ENCODE peak calls at places on chromosome 3, in nine cellular contexts. One of them, this sample, is unnamed.
A peak's percentile ranks its signal among the peaks of the same experiment; 100 is the strongest.

GRCh38 chr3:119333773-119334492 is 39.8 kb downstream of the ARHGAP31 start:
- DNase-seq in choroid plexus epithelial cell: no peak
- DNase-seq in sigmoid colon: peak; percentile 68
- DNase-seq in psoas muscle: peak; percentile 63
- DNase-seq in Calu3: no peak
- DNase-seq in MCF 10A: no peak
- DNase-seq in IMR-90: no peak
- DNase-seq in BE2C: peak; percentile 13
- DNase-seq in GM12865: no peak
- DNase-seq in this sample: no peak

GRCh38 chr3:84998545-84998944 is 39.8 kb downstream of the CADM2 start:
- DNase-seq in choroid plexus epithelial cell: no peak
- DNase-seq in sigmoid colon: no peak
- DNase-seq in psoas muscle: no peak
- DNase-seq in Calu3: no peak
- DNase-seq in MCF 10A: no peak
- DNase-seq in IMR-90: no peak
- DNase-seq in BE2C: no peak
- DNase-seq in GM12865: no peak
- DNase-seq in this sample: no peak

GRCh38 chr3:37375184-37376120 is 201.1 kb upstream of the LRRFIP2 start:
- DNase-seq in choroid plexus epithelial cell: no peak
- DNase-seq in sigmoid colon: no peak
- DNase-seq in psoas muscle: no peak
- DNase-seq in Calu3: no peak
- DNase-seq in MCF 10A: no peak
- DNase-seq in IMR-90: no peak
- DNase-seq in BE2C: no peak
- DNase-seq in GM12865: no peak
- DNase-seq in this sample: no peak

GRCh38 chr3:15977089-15977488 is 179.3 kb upstream of the ANKRD28 start:
- DNase-seq in choroid plexus epithelial cell: no peak
- DNase-seq in sigmoid colon: no peak
- DNase-seq in psoas muscle: no peak
- DNase-seq in Calu3: no peak
- DNase-seq in MCF 10A: no peak
- DNase-seq in IMR-90: no peak
- DNase-seq in BE2C: no peak
- DNase-seq in GM12865: no peak
- DNase-seq in this sample: no peak

GRCh38 chr3:155190686-155191085 is 102.8 kb downstream of the STRIT1 start:
- DNase-seq in choroid plexus epithelial cell: no peak
- DNase-seq in sigmoid colon: no peak
- DNase-seq in psoas muscle: no peak
- DNase-seq in Calu3: no peak
- DNase-seq in MCF 10A: no peak
- DNase-seq in IMR-90: no peak
- DNase-seq in BE2C: no peak
- DNase-seq in GM12865: no peak
- DNase-seq in this sample: no peak

GRCh38 chr3:40801276-40801675 is 276.5 kb downstream of the ZNF621 start:
- DNase-seq in choroid plexus epithelial cell: peak; percentile 76
- DNase-seq in sigmoid colon: no peak
- DNase-seq in psoas muscle: no peak
- DNase-seq in Calu3: no peak
- DNase-seq in MCF 10A: peak; percentile 44
- DNase-seq in IMR-90: no peak
- DNase-seq in BE2C: no peak
- DNase-seq in GM12865: no peak
- DNase-seq in this sample: no peak

GRCh38 chr3:197555281-197556261 is at the start of gene BDH1:
- DNase-seq in choroid plexus epithelial cell: peak; percentile 14
- DNase-seq in sigmoid colon: no peak
- DNase-seq in psoas muscle: peak; percentile 65
- DNase-seq in Calu3: peak; percentile 72
- DNase-seq in MCF 10A: peak; percentile 41
- DNase-seq in IMR-90: no peak
- DNase-seq in BE2C: peak; percentile 76
- DNase-seq in GM12865: peak; percentile 87
- DNase-seq in this sample: no peak

GRCh38 chr3:54433846-54434245 is 311.5 kb downstream of the CACNA2D3 start:
- DNase-seq in choroid plexus epithelial cell: no peak
- DNase-seq in sigmoid colon: no peak
- DNase-seq in psoas muscle: no peak
- DNase-seq in Calu3: peak; percentile 18
- DNase-seq in MCF 10A: peak; percentile 34
- DNase-seq in IMR-90: no peak
- DNase-seq in BE2C: peak; percentile 34
- DNase-seq in GM12865: peak; percentile 3
- DNase-seq in this sample: no peak

GRCh38 chr3:55412580-55412979 is 74.5 kb downstream of the WNT5A start:
- DNase-seq in choroid plexus epithelial cell: no peak
- DNase-seq in sigmoid colon: no peak
- DNase-seq in psoas muscle: no peak
- DNase-seq in Calu3: no peak
- DNase-seq in MCF 10A: no peak
- DNase-seq in IMR-90: no peak
- DNase-seq in BE2C: no peak
- DNase-seq in GM12865: no peak
- DNase-seq in this sample: no peak

GRCh38 chr3:86228106-86228505 is 762.8 kb downstream of the VGLL3 start:
- DNase-seq in choroid plexus epithelial cell: no peak
- DNase-seq in sigmoid colon: no peak
- DNase-seq in psoas muscle: no peak
- DNase-seq in Calu3: no peak
- DNase-seq in MCF 10A: no peak
- DNase-seq in IMR-90: no peak
- DNase-seq in BE2C: no peak
- DNase-seq in GM12865: no peak
- DNase-seq in this sample: no peak

GRCh38 chr3:133531981-133532380 is 41.5 kb upstream of the CDV3 start:
- DNase-seq in choroid plexus epithelial cell: peak; percentile 81
- DNase-seq in sigmoid colon: no peak
- DNase-seq in psoas muscle: no peak
- DNase-seq in Calu3: no peak
- DNase-seq in MCF 10A: peak; percentile 31
- DNase-seq in IMR-90: peak; percentile 96
- DNase-seq in BE2C: no peak
- DNase-seq in GM12865: no peak
- DNase-seq in this sample: no peak

GRCh38 chr3:161042023-161042501 is 63.1 kb downstream of the B3GALNT1 start:
- DNase-seq in choroid plexus epithelial cell: peak; percentile 40
- DNase-seq in sigmoid colon: no peak
- DNase-seq in psoas muscle: no peak
- DNase-seq in Calu3: peak; percentile 29
- DNase-seq in MCF 10A: no peak
- DNase-seq in IMR-90: no peak
- DNase-seq in BE2C: no peak
- DNase-seq in GM12865: peak; percentile 26
- DNase-seq in this sample: peak; percentile 18

GRCh38 chr3:143720381-143720780 is 127.9 kb downstream of the SLC9A9 start:
- DNase-seq in choroid plexus epithelial cell: no peak
- DNase-seq in sigmoid colon: no peak
- DNase-seq in psoas muscle: no peak
- DNase-seq in Calu3: no peak
- DNase-seq in MCF 10A: no peak
- DNase-seq in IMR-90: no peak
- DNase-seq in BE2C: no peak
- DNase-seq in GM12865: no peak
- DNase-seq in this sample: no peak

GRCh38 chr3:170730071-170730812 is 139.8 kb downstream of the RPL22L1 start:
- DNase-seq in choroid plexus epithelial cell: no peak
- DNase-seq in sigmoid colon: no peak
- DNase-seq in psoas muscle: no peak
- DNase-seq in Calu3: no peak
- DNase-seq in MCF 10A: no peak
- DNase-seq in IMR-90: no peak
- DNase-seq in BE2C: peak; percentile 69
- DNase-seq in GM12865: no peak
- DNase-seq in this sample: no peak

GRCh38 chr3:9986230-9986725 is 363 bp downstream of the EMC3 start:
- DNase-seq in choroid plexus epithelial cell: no peak
- DNase-seq in sigmoid colon: no peak
- DNase-seq in psoas muscle: no peak
- DNase-seq in Calu3: no peak
- DNase-seq in MCF 10A: no peak
- DNase-seq in IMR-90: no peak
- DNase-seq in BE2C: no peak
- DNase-seq in GM12865: no peak
- DNase-seq in this sample: no peak

GRCh38 chr3:44104043-44104442 is 137.6 kb upstream of the TOPAZ1 start:
- DNase-seq in choroid plexus epithelial cell: no peak
- DNase-seq in sigmoid colon: no peak
- DNase-seq in psoas muscle: no peak
- DNase-seq in Calu3: no peak
- DNase-seq in MCF 10A: no peak
- DNase-seq in IMR-90: no peak
- DNase-seq in BE2C: no peak
- DNase-seq in GM12865: no peak
- DNase-seq in this sample: no peak

GRCh38 chr3:164190566-164190965 is 887.7 kb downstream of the SI start:
- DNase-seq in choroid plexus epithelial cell: no peak
- DNase-seq in sigmoid colon: no peak
- DNase-seq in psoas muscle: no peak
- DNase-seq in Calu3: no peak
- DNase-seq in MCF 10A: no peak
- DNase-seq in IMR-90: no peak
- DNase-seq in BE2C: no peak
- DNase-seq in GM12865: no peak
- DNase-seq in this sample: no peak

GRCh38 chr3:164186095-164186494 is 892.2 kb downstream of the SI start:
- DNase-seq in choroid plexus epithelial cell: no peak
- DNase-seq in sigmoid colon: no peak
- DNase-seq in psoas muscle: no peak
- DNase-seq in Calu3: no peak
- DNase-seq in MCF 10A: no peak
- DNase-seq in IMR-90: no peak
- DNase-seq in BE2C: no peak
- DNase-seq in GM12865: no peak
- DNase-seq in this sample: no peak
- TF ChIP-seq CTCF in choroid plexus epithelial cell: no peak
- TF ChIP-seq CTCF in sigmoid colon: no peak
- TF ChIP-seq CTCF in psoas muscle: no peak
- TF ChIP-seq CTCF in Calu3: no peak
- TF ChIP-seq CTCF in MCF 10A: no peak
- TF ChIP-seq CTCF in IMR-90: no peak
- TF ChIP-seq CTCF in BE2C: no peak
- TF ChIP-seq CTCF in GM12865: no peak
- TF ChIP-seq CTCF in this sample: no peak

GRCh38 chr3:100709840-100710235 is 544 bp downstream of the TFG start:
- DNase-seq in choroid plexus epithelial cell: peak; percentile 52
- DNase-seq in sigmoid colon: peak; percentile 72
- DNase-seq in psoas muscle: peak; percentile 65
- DNase-seq in Calu3: peak; percentile 17
- DNase-seq in MCF 10A: peak; percentile 43
- DNase-seq in IMR-90: peak; percentile 20
- DNase-seq in BE2C: peak; percentile 61
- DNase-seq in GM12865: peak; percentile 49
- DNase-seq in this sample: no peak
- TF ChIP-seq CTCF in choroid plexus epithelial cell: peak; percentile 25
- TF ChIP-seq CTCF in sigmoid colon: no peak
- TF ChIP-seq CTCF in psoas muscle: no peak
- TF ChIP-seq CTCF in Calu3: no peak
- TF ChIP-seq CTCF in MCF 10A: no peak
- TF ChIP-seq CTCF in IMR-90: peak; percentile 14
- TF ChIP-seq CTCF in BE2C: no peak
- TF ChIP-seq CTCF in GM12865: no peak
- TF ChIP-seq CTCF in this sample: no peak

GRCh38 chr3:108202080-108202479 is 20.1 kb downstream of the IFT57 start:
- DNase-seq in choroid plexus epithelial cell: no peak
- DNase-seq in sigmoid colon: no peak
- DNase-seq in psoas muscle: no peak
- DNase-seq in Calu3: no peak
- DNase-seq in MCF 10A: no peak
- DNase-seq in IMR-90: peak; percentile 53
- DNase-seq in BE2C: no peak
- DNase-seq in GM12865: peak; percentile 18
- DNase-seq in this sample: no peak

GRCh38 chr3:108200024-108200423 is 22.2 kb downstream of the IFT57 start:
- DNase-seq in choroid plexus epithelial cell: no peak
- DNase-seq in sigmoid colon: no peak
- DNase-seq in psoas muscle: no peak
- DNase-seq in Calu3: no peak
- DNase-seq in MCF 10A: no peak
- DNase-seq in IMR-90: no peak
- DNase-seq in BE2C: no peak
- DNase-seq in GM12865: no peak
- DNase-seq in this sample: no peak

GRCh38 chr3:108201258-108201657 is 21.0 kb downstream of the IFT57 start:
- DNase-seq in choroid plexus epithelial cell: no peak
- DNase-seq in sigmoid colon: no peak
- DNase-seq in psoas muscle: no peak
- DNase-seq in Calu3: no peak
- DNase-seq in MCF 10A: no peak
- DNase-seq in IMR-90: no peak
- DNase-seq in BE2C: no peak
- DNase-seq in GM12865: no peak
- DNase-seq in this sample: no peak

GRCh38 chr3:108208831-108209230 is 13.4 kb downstream of the IFT57 start:
- DNase-seq in choroid plexus epithelial cell: no peak
- DNase-seq in sigmoid colon: no peak
- DNase-seq in psoas muscle: no peak
- DNase-seq in Calu3: no peak
- DNase-seq in MCF 10A: no peak
- DNase-seq in IMR-90: no peak
- DNase-seq in BE2C: no peak
- DNase-seq in GM12865: peak; percentile 69
- DNase-seq in this sample: peak; percentile 60

GRCh38 chr3:108202834-108203233 is 19.4 kb downstream of the IFT57 start:
- DNase-seq in choroid plexus epithelial cell: no peak
- DNase-seq in sigmoid colon: no peak
- DNase-seq in psoas muscle: no peak
- DNase-seq in Calu3: no peak
- DNase-seq in MCF 10A: no peak
- DNase-seq in IMR-90: peak; percentile 18
- DNase-seq in BE2C: peak; percentile 8
- DNase-seq in GM12865: no peak
- DNase-seq in this sample: no peak
- TF ChIP-seq CTCF in choroid plexus epithelial cell: no peak
- TF ChIP-seq CTCF in sigmoid colon: no peak
- TF ChIP-seq CTCF in psoas muscle: no peak
- TF ChIP-seq CTCF in Calu3: no peak
- TF ChIP-seq CTCF in MCF 10A: no peak
- TF ChIP-seq CTCF in IMR-90: no peak
- TF ChIP-seq CTCF in BE2C: peak; percentile 17
- TF ChIP-seq CTCF in GM12865: no peak
- TF ChIP-seq CTCF in this sample: no peak

GRCh38 chr3:72977060-72977459 is 19.6 kb upstream of the PPP4R2 start:
- DNase-seq in choroid plexus epithelial cell: peak; percentile 62
- DNase-seq in sigmoid colon: no peak
- DNase-seq in psoas muscle: no peak
- DNase-seq in Calu3: no peak
- DNase-seq in MCF 10A: peak; percentile 51
- DNase-seq in IMR-90: peak; percentile 14
- DNase-seq in BE2C: no peak
- DNase-seq in GM12865: no peak
- DNase-seq in this sample: no peak
- TF ChIP-seq CTCF in choroid plexus epithelial cell: no peak
- TF ChIP-seq CTCF in sigmoid colon: no peak
- TF ChIP-seq CTCF in psoas muscle: no peak
- TF ChIP-seq CTCF in Calu3: no peak
- TF ChIP-seq CTCF in MCF 10A: no peak
- TF ChIP-seq CTCF in IMR-90: no peak
- TF ChIP-seq CTCF in BE2C: peak; percentile 18
- TF ChIP-seq CTCF in GM12865: peak; percentile 17
- TF ChIP-seq CTCF in this sample: no peak

GRCh38 chr3:14369675-14370669 is 32.4 kb upstream of the SLC6A6 start:
- DNase-seq in choroid plexus epithelial cell: no peak
- DNase-seq in sigmoid colon: no peak
- DNase-seq in psoas muscle: peak; percentile 80
- DNase-seq in Calu3: peak; percentile 89
- DNase-seq in MCF 10A: peak; percentile 37
- DNase-seq in IMR-90: no peak
- DNase-seq in BE2C: no peak
- DNase-seq in GM12865: no peak
- DNase-seq in this sample: no peak
- TF ChIP-seq CTCF in choroid plexus epithelial cell: no peak
- TF ChIP-seq CTCF in sigmoid colon: no peak
- TF ChIP-seq CTCF in psoas muscle: no peak
- TF ChIP-seq CTCF in Calu3: peak; percentile 46
- TF ChIP-seq CTCF in MCF 10A: peak; percentile 14
- TF ChIP-seq CTCF in IMR-90: no peak
- TF ChIP-seq CTCF in BE2C: no peak
- TF ChIP-seq CTCF in GM12865: no peak
- TF ChIP-seq CTCF in this sample: no peak

This sample was measured in GM12864.